ENCODE peak calls at places on chromosomes 16 and 17, in nine cellular contexts. A is HCT116, T is K562, B is GM12878, R is Panc1, M is GM23338, W is SK-N-SH, C is HepG2, O is A549. Q is an unnamed sample.

GRCh38 chr17:66527335-66527734 is 224.9 kb downstream of the PRKCA start:
- DNase-seq in M (no peak), O (no peak), C (no peak), W (no peak), T (no peak), A (no peak), R (no peak), B (no peak), Q (no peak)

GRCh38 chr16:10988164-10988803 is 43.9 kb downstream of the CLEC16A start:
- DNase-seq in T (peak), R (no peak), O (peak), M (peak), B (no peak), C (no peak), A (no peak), W (no peak), Q (no peak)

GRCh38 chr17:61836266-61837174 is 26.8 kb downstream of the BRIP1 start:
- DNase-seq in M (no peak), T (no peak), A (no peak), C (no peak), O (no peak), B (no peak), R (no peak), W (no peak), Q (no peak)

GRCh38 chr17:79010304-79010646 is 711 bp upstream of the CANT1 start:
- DNase-seq in B (no peak), O (no peak), W (no peak), A (no peak), M (no peak), C (no peak), R (no peak), T (no peak), Q (no peak)

GRCh38 chr16:35352431-35352830 is 1893.0 kb downstream of the TP53TG3F start:
- DNase-seq in O (no peak), R (no peak), A (no peak), W (peak), B (no peak), M (no peak), C (no peak), T (no peak), Q (no peak)

GRCh38 chr17:6069611-6070279 is 434 bp upstream of the WSCD1 start:
- DNase-seq in C (no peak), R (no peak), B (no peak), O (peak), T (no peak), A (no peak), W (no peak), M (peak), Q (no peak)

GRCh38 chr16:49013727-49014080 is 267.9 kb downstream of the CBLN1 start:
- DNase-seq in B (no peak), W (no peak), C (no peak), A (no peak), T (no peak), M (no peak), R (no peak), O (no peak), Q (no peak)

GRCh38 chr16:66662445-66663194 is 33.9 kb downstream of the CMTM4 start:
- DNase-seq in C (peak), W (peak), O (peak), T (peak), M (peak), B (no peak), A (peak), R (no peak), Q (no peak)

GRCh38 chr16:46894011-46894672 is 10.0 kb downstream of the GPT2 start:
- DNase-seq in M (no peak), B (no peak), C (no peak), T (no peak), R (no peak), O (no peak), W (no peak), A (no peak), Q (no peak)

GRCh38 chr17:80443916-80444708 is 29.1 kb downstream of the ENDOV start:
- DNase-seq in C (no peak), A (no peak), O (no peak), T (no peak), M (peak), R (no peak), W (peak), B (no peak), Q (no peak)

GRCh38 chr17:80964231-80964856 is 27.3 kb upstream of the CHMP6 start:
- DNase-seq in B (no peak), M (no peak), W (no peak), O (no peak), A (no peak), T (no peak), R (no peak), C (no peak), Q (no peak)

GRCh38 chr17:31596382-31597323 is 205.2 kb downstream of the RAB11FIP4 start:
- DNase-seq in C (peak), O (peak), B (peak), T (no peak), R (peak), A (peak), M (peak), W (no peak), Q (peak)

GRCh38 chr17:54982399-54982798 is 13.8 kb downstream of the STXBP4 start:
- DNase-seq in M (no peak), A (no peak), W (no peak), B (no peak), O (no peak), T (no peak), C (no peak), R (no peak), Q (no peak)

GRCh38 chr16:3007059-3007956 is 5.4 kb upstream of the CLDN9 start:
- DNase-seq in R (no peak), A (no peak), M (peak), C (no peak), B (no peak), T (no peak), W (no peak), O (no peak), Q (peak)

GRCh38 chr16:71479420-71479819 is 9.7 kb downstream of the ZNF19 start:
- DNase-seq in W (peak), B (no peak), C (peak), T (peak), M (peak), R (no peak), A (no peak), O (no peak), Q (no peak)

GRCh38 chr16:71472041-71472440 is 10.0 kb upstream of the ZNF23 start:
- DNase-seq in O (no peak), A (no peak), B (no peak), C (no peak), W (no peak), R (no peak), T (no peak), M (no peak), Q (no peak)

GRCh38 chr16:71473891-71474290 is 11.8 kb upstream of the ZNF23 start:
- DNase-seq in M (no peak), R (no peak), O (no peak), T (no peak), B (no peak), A (peak), W (no peak), C (no peak), Q (no peak)

GRCh38 chr16:71476457-71476856 is 12.7 kb downstream of the ZNF19 start:
- DNase-seq in O (no peak), C (no peak), T (no peak), M (no peak), A (no peak), W (no peak), B (no peak), R (no peak), Q (no peak)

DNA sequence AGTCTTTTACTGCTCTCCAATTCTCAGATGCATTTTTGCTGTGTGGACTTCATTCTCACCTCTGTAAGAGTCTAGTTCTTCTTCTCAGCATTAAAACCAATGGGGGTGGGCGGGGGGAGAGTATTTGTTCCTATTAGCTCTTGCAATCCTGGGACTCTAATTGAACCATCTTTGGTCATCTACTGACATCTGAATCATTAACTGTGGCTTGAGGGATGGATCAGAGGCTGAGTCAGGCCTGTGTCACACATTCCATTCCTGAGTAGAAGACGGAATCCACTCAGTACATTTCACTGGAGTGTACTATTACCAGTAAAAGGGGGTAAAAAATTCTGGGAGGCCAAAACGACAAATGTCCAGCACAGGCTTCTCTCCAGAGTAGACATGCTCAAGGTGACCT is 12.8 kb upstream of the ZNF23 start:
- DNase-seq in O (no peak), M (no peak), W (no peak), C (no peak), A (peak), R (no peak), T (no peak), B (no peak), Q (no peak)
- TF ChIP-seq REST in O (no peak), M (no peak), W (peak), C (no peak), A (no peak), R (no peak), T (no peak), B (no peak), Q (no peak)

DNA sequence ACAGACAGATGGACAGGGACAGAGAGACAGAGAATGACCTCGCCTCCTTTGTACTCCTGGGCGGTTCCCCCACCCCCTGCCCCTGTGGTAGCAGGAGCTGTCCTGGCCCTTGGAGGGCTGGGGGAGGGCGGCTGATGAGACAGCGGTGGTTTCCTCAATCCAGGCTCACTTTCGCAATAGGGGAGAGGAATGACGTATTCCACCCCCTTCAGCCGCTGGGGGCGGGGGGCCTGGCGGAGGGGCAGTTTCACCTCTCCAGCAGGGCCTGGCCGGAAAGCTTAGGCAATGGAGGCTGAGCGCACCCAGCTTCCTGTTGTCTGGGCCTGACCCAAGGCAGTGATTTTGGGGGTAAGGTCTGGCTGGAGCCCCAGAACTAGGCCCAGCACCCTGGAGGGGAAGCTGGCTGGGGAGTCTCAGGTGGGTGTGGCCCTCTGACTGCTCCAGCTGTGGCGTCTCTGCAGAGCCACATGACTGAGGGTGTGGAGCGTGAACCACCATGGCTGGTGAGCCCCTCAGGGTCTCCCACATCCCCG is 7.4 kb downstream of the FMNL1 start:
- DNase-seq in R (no peak), M (peak), C (peak), A (no peak), W (no peak), T (peak), B (peak), O (peak), Q (peak)
- H3K4me3 ChIP-seq in R (no peak), M (no peak), C (peak), A (peak), W (no peak), T (no peak), B (peak), O (peak), Q (peak)

GRCh38 chr17:7284911-7285310 is 3.4 kb downstream of the SLC2A4 start:
- DNase-seq in R (no peak), A (no peak), B (no peak), W (no peak), C (no peak), T (no peak), M (no peak), O (no peak), Q (no peak)

GRCh38 chr17:7283471-7284216 is 2.1 kb downstream of the SLC2A4 start:
- DNase-seq in A (no peak), M (no peak), R (no peak), C (no peak), B (no peak), T (no peak), W (peak), O (no peak), Q (no peak)

GRCh38 chr17:7281074-7281952 is at the start of gene SLC2A4:
- DNase-seq in A (peak), R (peak), B (peak), T (peak), C (peak), O (peak), W (peak), M (peak), Q (peak)

GRCh38 chr17:7281953-7282751 is 634 bp downstream of the SLC2A4 start:
- DNase-seq in W (peak), R (no peak), B (no peak), O (no peak), T (peak), C (no peak), M (peak), A (no peak), Q (no peak)

DNA sequence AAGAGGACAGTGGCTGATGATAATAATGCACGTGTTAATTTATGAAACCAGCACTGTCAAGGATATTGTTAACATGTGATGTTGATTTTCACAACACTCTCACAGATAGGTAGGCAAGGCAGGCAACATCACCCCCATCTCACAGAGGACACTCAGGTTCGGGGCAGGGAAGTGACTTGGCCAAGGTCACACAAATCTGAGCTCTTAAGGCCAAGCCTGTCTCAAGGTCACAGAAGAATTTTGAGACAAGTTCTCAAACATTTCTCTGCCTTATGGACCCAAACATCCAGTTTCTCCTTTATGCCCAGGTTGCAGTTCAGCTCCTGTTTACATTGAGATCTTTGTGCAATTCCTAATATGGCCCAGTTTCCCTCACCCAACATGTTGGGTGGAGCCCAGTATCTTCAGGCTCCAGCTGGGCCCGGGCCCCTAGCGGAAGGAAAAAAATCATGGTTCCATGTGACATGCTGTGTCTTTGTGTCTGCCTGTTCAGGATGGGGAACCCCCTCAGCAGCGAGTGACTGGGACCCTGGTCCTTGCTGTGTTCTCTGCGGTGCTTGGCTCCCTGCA is 1.3 kb downstream of the SLC2A4 start:
- DNase-seq in W (peak), C (peak), R (no peak), M (no peak), T (peak), O (no peak), B (no peak), A (no peak), Q (no peak)
- TF ChIP-seq REST in W (no peak), C (no peak), R (no peak), M (no peak), T (no peak), O (peak), B (no peak), A (no peak), Q (no peak)

GRCh38 chr17:58332720-58333395 is 4.3 kb upstream of the TSPOAP1 start:
- DNase-seq in B (no peak), W (peak), A (no peak), T (no peak), R (no peak), O (no peak), C (no peak), M (no peak), Q (peak)

GRCh38 chr17:58333396-58334207 is 5.0 kb upstream of the TSPOAP1 start:
- DNase-seq in B (no peak), O (no peak), M (no peak), R (no peak), W (peak), T (no peak), A (no peak), C (no peak), Q (peak)

GRCh38 chr17:58335061-58335731 is 6.6 kb upstream of the TSPOAP1 start:
- DNase-seq in R (no peak), C (no peak), W (no peak), O (no peak), T (no peak), B (no peak), A (no peak), M (no peak), Q (peak)

GRCh38 chr17:58335779-58336455 is 7.3 kb upstream of the TSPOAP1 start:
- DNase-seq in O (no peak), A (no peak), M (no peak), B (peak), R (no peak), C (peak), T (no peak), W (peak), Q (peak)

DNA sequence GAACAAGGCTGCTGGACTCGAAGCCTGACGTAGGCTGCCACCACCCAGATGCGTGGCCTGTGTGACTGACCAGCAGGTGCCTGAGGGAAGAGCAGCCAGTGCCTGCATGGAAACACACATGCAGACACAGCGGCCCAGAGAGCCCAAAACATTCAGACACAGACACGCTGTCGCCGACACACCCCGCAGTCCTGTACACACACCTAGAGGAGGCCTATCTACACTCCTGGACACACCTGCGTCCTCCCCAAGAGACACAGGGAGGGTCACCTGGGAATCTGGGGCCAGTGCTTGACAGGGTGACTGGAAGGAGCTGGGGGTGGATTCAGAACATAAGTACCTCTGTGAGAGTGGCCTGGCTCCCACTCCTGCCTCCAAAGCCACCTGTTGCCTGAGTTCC is 6.1 kb upstream of the TSPOAP1 start:
- DNase-seq in A (no peak), T (no peak), R (no peak), O (no peak), B (no peak), W (peak), C (no peak), M (no peak), Q (peak)
- H3K4me3 ChIP-seq in A (no peak), T (peak), R (no peak), O (no peak), B (peak), W (no peak), C (no peak), M (no peak), Q (peak)

GRCh38 chr17:18966831-18967624 is 15.1 kb downstream of the SLC5A10 start:
- DNase-seq in W (no peak), R (no peak), T (no peak), O (no peak), A (no peak), B (no peak), C (no peak), M (peak), Q (no peak)
- TF ChIP-seq REST in W (no peak), R (no peak), T (no peak), O (no peak), A (no peak), B (no peak), C (no peak), M (no peak), Q (no peak)

GRCh38 chr16:88428616-88429386 is 24.3 kb upstream of the ZFPM1 start:
- DNase-seq in O (no peak), R (no peak), M (no peak), W (no peak), A (no peak), C (no peak), T (no peak), B (no peak), Q (no peak)

GRCh38 chr16:88430524-88431446 is 22.3 kb upstream of the ZFPM1 start:
- DNase-seq in C (no peak), B (no peak), O (no peak), R (no peak), M (peak), T (peak), A (no peak), W (no peak), Q (no peak)

GRCh38 chr16:88429387-88430184 is 23.5 kb upstream of the ZFPM1 start:
- DNase-seq in T (no peak), C (no peak), M (no peak), A (no peak), O (no peak), B (no peak), R (no peak), W (no peak), Q (no peak)

GRCh38 chr16:88431651-88432050 is 21.4 kb upstream of the ZFPM1 start:
- DNase-seq in M (no peak), W (no peak), O (no peak), T (no peak), C (no peak), B (no peak), R (no peak), A (no peak), Q (no peak)

GRCh38 chr16:88430185-88430523 is 22.9 kb upstream of the ZFPM1 start:
- DNase-seq in O (no peak), B (no peak), A (no peak), W (no peak), C (no peak), R (no peak), T (no peak), M (no peak), Q (no peak)
- H3K4me3 ChIP-seq in O (no peak), B (peak), A (no peak), W (no peak), C (no peak), R (no peak), T (no peak), M (peak), Q (no peak)

GRCh38 chr17:35257080-35257701 is 14.3 kb downstream of the SLFN5 start:
- DNase-seq in O (peak), C (peak), W (no peak), R (no peak), T (no peak), B (no peak), M (peak), A (peak), Q (no peak)
- TF ChIP-seq REST in O (no peak), C (no peak), W (no peak), R (no peak), T (no peak), B (no peak), M (no peak), A (no peak), Q (no peak)

DNA sequence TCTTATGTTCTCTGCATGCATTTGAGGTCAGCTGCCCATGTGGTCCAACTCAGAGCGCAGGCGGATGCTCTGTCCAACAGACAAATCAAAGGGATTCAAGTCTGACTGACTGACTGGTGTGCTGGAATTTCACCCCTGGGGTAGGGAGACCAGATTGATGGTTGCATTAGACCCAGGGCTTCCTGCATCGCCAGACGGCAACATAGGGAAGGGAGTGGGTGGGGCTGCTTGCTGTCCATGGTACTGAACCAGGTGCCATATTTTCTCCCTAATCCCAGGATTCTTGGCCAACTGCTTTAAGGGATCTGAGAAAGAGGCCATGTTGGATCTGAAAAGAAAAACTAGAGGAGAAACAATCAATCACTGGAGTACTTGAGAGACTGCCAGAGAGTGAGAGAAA is 332.0 kb downstream of the XYLT1 start:
- DNase-seq in A (no peak), W (no peak), O (no peak), C (no peak), M (peak), R (no peak), T (peak), B (no peak), Q (no peak)
- H3K4me3 ChIP-seq in A (no peak), W (no peak), O (no peak), C (no peak), M (no peak), R (no peak), T (no peak), B (no peak), Q (no peak)

Q was measured in HL-60.